ENCODE peak calls at places on chromosome 12, in ten cellular contexts. E, F, D, U, R, W, Y, X, O and Z are unnamed samples.

GRCh38 chr12:119592232-119592631 is 1.3 kb upstream of the TMEM233 start:
- DNase-seq in E (no peak), F (peak), D (no peak), U (no peak), R (no peak), W (no peak), Y (no peak), X (peak), O (no peak), Z (no peak)

GRCh38 chr12:96240656-96241055 is 46.5 kb downstream of the ELK3 start:
- DNase-seq in E (no peak), F (no peak), D (no peak), U (no peak), R (no peak), W (peak), Y (no peak), X (no peak), O (no peak), Z (no peak)

GRCh38 chr12:27057543-27057942 is 24.8 kb downstream of the C12orf71 start:
- DNase-seq in E (no peak), F (no peak), D (no peak), U (no peak), R (no peak), W (no peak), Y (no peak), X (no peak), O (no peak), Z (no peak)

GRCh38 chr12:11753151-11753501 is 103.7 kb downstream of the ETV6 start:
- DNase-seq in E (no peak), F (no peak), D (no peak), U (no peak), R (no peak), W (no peak), Y (no peak), X (no peak), O (no peak), Z (no peak)

GRCh38 chr12:1989111-1989510 is 15.1 kb downstream of the DCP1B start:
- DNase-seq in E (no peak), F (no peak), D (no peak), U (no peak), R (no peak), W (no peak), Y (no peak), X (no peak), O (no peak), Z (no peak)

GRCh38 chr12:92953747-92954146 is 24.7 kb upstream of the EEA1 start:
- DNase-seq in E (no peak), F (no peak), D (no peak), U (no peak), R (no peak), W (no peak), Y (no peak), X (no peak), O (no peak), Z (no peak)

GRCh38 chr12:26492406-26492805 is 297.0 kb downstream of the SSPN start:
- DNase-seq in E (no peak), F (no peak), D (no peak), U (no peak), R (no peak), W (no peak), Y (no peak), X (no peak), O (no peak), Z (no peak)

GRCh38 chr12:20444595-20445170 is 76.3 kb downstream of the PDE3A start:
- DNase-seq in E (no peak), F (no peak), D (no peak), U (no peak), R (no peak), W (no peak), Y (no peak), X (no peak), O (no peak), Z (no peak)

GRCh38 chr12:6118891-6119568 is 5.4 kb downstream of the VWF start:
- DNase-seq in E (no peak), F (no peak), D (no peak), U (peak), R (no peak), W (peak), Y (no peak), X (no peak), O (no peak), Z (no peak)

GRCh38 chr12:88578274-88578673 is 2.0 kb downstream of the KITLG start:
- DNase-seq in E (no peak), F (no peak), D (no peak), U (no peak), R (no peak), W (no peak), Y (no peak), X (no peak), O (peak), Z (no peak)

GRCh38 chr12:68877583-68877982 is 55.4 kb downstream of the CPM start:
- DNase-seq in E (no peak), F (no peak), D (no peak), U (no peak), R (no peak), W (no peak), Y (no peak), X (no peak), O (no peak), Z (no peak)

GRCh38 chr12:106141003-106141402 is 2.2 kb upstream of the NUAK1 start:
- DNase-seq in E (no peak), F (no peak), D (no peak), U (no peak), R (no peak), W (no peak), Y (no peak), X (no peak), O (no peak), Z (no peak)

GRCh38 chr12:115233891-115234543 is 550.0 kb upstream of the TBX3 start:
- DNase-seq in E (no peak), F (no peak), D (no peak), U (no peak), R (no peak), W (no peak), Y (no peak), X (no peak), O (no peak), Z (no peak)

GRCh38 chr12:71636704-71637115 is 26.9 kb downstream of the ZFC3H1 start:
- DNase-seq in E (no peak), F (no peak), D (peak), U (no peak), R (no peak), W (no peak), Y (peak), X (peak), O (peak), Z (peak)

GRCh38 chr12:118397693-118398440 is 21.5 kb downstream of the SUDS3 start:
- DNase-seq in E (no peak), F (no peak), D (no peak), U (no peak), R (no peak), W (no peak), Y (no peak), X (no peak), O (no peak), Z (no peak)

GRCh38 chr12:69645031-69645430 is 34.3 kb upstream of the LRRC10 start:
- DNase-seq in E (no peak), F (no peak), D (peak), U (no peak), R (no peak), W (no peak), Y (no peak), X (no peak), O (no peak), Z (no peak)

GRCh38 chr12:124496584-124496983 is 70.8 kb downstream of the NCOR2 start:
- DNase-seq in E (no peak), F (no peak), D (no peak), U (no peak), R (no peak), W (no peak), Y (no peak), X (no peak), O (no peak), Z (no peak)

GRCh38 chr12:68080577-68080976 is 79.0 kb downstream of the IFNG start:
- DNase-seq in E (no peak), F (no peak), D (no peak), U (no peak), R (no peak), W (no peak), Y (no peak), X (no peak), O (no peak), Z (no peak)

GRCh38 chr12:127174881-127175280 is 1092.1 kb upstream of the TMEM132C start:
- DNase-seq in E (no peak), F (no peak), D (no peak), U (no peak), R (no peak), W (no peak), Y (no peak), X (no peak), O (no peak), Z (no peak)

GRCh38 chr12:11797993-11798720 is 148.7 kb downstream of the ETV6 start:
- DNase-seq in E (no peak), F (no peak), D (no peak), U (no peak), R (no peak), W (no peak), Y (no peak), X (peak), O (no peak), Z (no peak)

GRCh38 chr12:537772-538171 is 78.0 kb downstream of the B4GALNT3 start:
- DNase-seq in E (no peak), F (no peak), D (no peak), U (no peak), R (no peak), W (no peak), Y (no peak), X (no peak), O (no peak), Z (no peak)

GRCh38 chr12:13195848-13196301 is 651 bp upstream of the EMP1 start:
- DNase-seq in E (no peak), F (no peak), D (peak), U (no peak), R (no peak), W (no peak), Y (no peak), X (peak), O (no peak), Z (no peak)

GRCh38 chr12:123264642-123265041 is 7.0 kb downstream of the CDK2AP1 start:
- DNase-seq in E (no peak), F (no peak), D (no peak), U (no peak), R (no peak), W (no peak), Y (no peak), X (no peak), O (peak), Z (no peak)

GRCh38 chr12:60487284-60487683 is 891.5 kb downstream of the SLC16A7 start:
- DNase-seq in E (no peak), F (no peak), D (no peak), U (no peak), R (no peak), W (no peak), Y (no peak), X (no peak), O (no peak), Z (no peak)

GRCh38 chr12:3636328-3636727 is 116.6 kb downstream of the CRACR2A start:
- DNase-seq in E (no peak), F (no peak), D (no peak), U (no peak), R (no peak), W (no peak), Y (no peak), X (no peak), O (no peak), Z (no peak)

GRCh38 chr12:25337916-25338315 is 87.2 kb upstream of the KRAS start:
- DNase-seq in E (no peak), F (no peak), D (no peak), U (no peak), R (no peak), W (no peak), Y (no peak), X (no peak), O (no peak), Z (no peak)

GRCh38 chr12:78398750-78399149 is 465.8 kb upstream of the SYT1 start:
- DNase-seq in E (no peak), F (no peak), D (no peak), U (no peak), R (no peak), W (no peak), Y (no peak), X (no peak), O (no peak), Z (no peak)

GRCh38 chr12:101040936-101041335 is 169.1 kb downstream of the SLC5A8 start:
- DNase-seq in E (no peak), F (no peak), D (no peak), U (no peak), R (no peak), W (no peak), Y (no peak), X (peak), O (no peak), Z (no peak)

GRCh38 chr12:97022831-97023230 is 115.8 kb downstream of the NEDD1 start:
- DNase-seq in E (no peak), F (no peak), D (no peak), U (no peak), R (no peak), W (no peak), Y (no peak), X (no peak), O (no peak), Z (no peak)

GRCh38 chr12:90677552-90677951 is 277.4 kb downstream of the CCER1 start:
- DNase-seq in E (no peak), F (no peak), D (no peak), U (no peak), R (no peak), W (no peak), Y (no peak), X (no peak), O (no peak), Z (no peak)

GRCh38 chr12:43551271-43551970 is 582 bp downstream of the ADAMTS20 start:
- DNase-seq in E (no peak), F (no peak), D (peak), U (peak), R (no peak), W (peak), Y (no peak), X (no peak), O (no peak), Z (no peak)

GRCh38 chr12:46744256-46744655 is 81.5 kb downstream of the SLC38A4 start:
- DNase-seq in E (no peak), F (no peak), D (no peak), U (no peak), R (no peak), W (no peak), Y (no peak), X (no peak), O (no peak), Z (no peak)

GRCh38 chr12:45431153-45431552 is 215.3 kb downstream of the ANO6 start:
- DNase-seq in E (no peak), F (no peak), D (no peak), U (no peak), R (no peak), W (no peak), Y (no peak), X (peak), O (no peak), Z (no peak)

GRCh38 chr12:46506961-46507360 is 134.4 kb upstream of the SLC38A2 start:
- DNase-seq in E (no peak), F (no peak), D (no peak), U (no peak), R (no peak), W (no peak), Y (no peak), X (no peak), O (no peak), Z (no peak)

GRCh38 chr12:47017901-47018479 is 61.4 kb upstream of the PCED1B start:
- DNase-seq in E (no peak), F (no peak), D (no peak), U (no peak), R (no peak), W (no peak), Y (no peak), X (no peak), O (no peak), Z (peak)

GRCh38 chr12:59077153-59077930 is 157.0 kb upstream of the LRIG3 start:
- DNase-seq in E (no peak), F (no peak), D (peak), U (no peak), R (no peak), W (no peak), Y (no peak), X (peak), O (no peak), Z (no peak)
- H3K27ac ChIP-seq in E (no peak), F (no peak), D (no peak), U (peak), R (no peak), W (no peak), Y (no peak), X (no peak), O (no peak), Z (peak)

GRCh38 chr12:108838194-108839010 is 19.0 kb downstream of the SSH1 start:
- DNase-seq in E (peak), F (peak), D (peak), U (no peak), R (peak), W (peak), Y (peak), X (peak), O (peak), Z (peak)
- H3K4me3 ChIP-seq in E (no peak), F (no peak), D (no peak), U (no peak), R (no peak), W (no peak), Y (peak), X (no peak), O (no peak), Z (no peak)

GRCh38 chr12:53706080-53706479 is 21.2 kb downstream of the CALCOCO1 start:
- DNase-seq in E (no peak), F (no peak), D (no peak), U (no peak), R (no peak), W (no peak), Y (no peak), X (no peak), O (no peak), Z (no peak)
- TF ChIP-seq CTCF in E (no peak), F (no peak), D (no peak), U (no peak), R (no peak), W (no peak), Y (no peak), X (no peak), O (no peak), Z (no peak)

GRCh38 chr12:91704446-91704845 is 441.2 kb downstream of the BTG1 start:
- DNase-seq in E (no peak), F (no peak), D (peak), U (no peak), R (no peak), W (no peak), Y (peak), X (peak), O (no peak), Z (no peak)

GRCh38 chr12:91703884-91704283 is 441.8 kb downstream of the BTG1 start:
- DNase-seq in E (no peak), F (no peak), D (no peak), U (no peak), R (no peak), W (no peak), Y (no peak), X (no peak), O (no peak), Z (no peak)
- H3K27ac ChIP-seq in E (no peak), F (no peak), D (no peak), U (no peak), R (no peak), W (no peak), Y (no peak), X (no peak), O (no peak), Z (no peak)

GRCh38 chr12:117360222-117360550 is 1.2 kb downstream of the NOS1 start:
- DNase-seq in E (no peak), F (no peak), D (no peak), U (no peak), R (no peak), W (no peak), Y (no peak), X (no peak), O (no peak), Z (no peak)
- H3K4me3 ChIP-seq in E (peak), F (no peak), D (no peak), U (peak), R (peak), W (no peak), Y (no peak), X (peak), O (no peak), Z (peak)

DNA sequence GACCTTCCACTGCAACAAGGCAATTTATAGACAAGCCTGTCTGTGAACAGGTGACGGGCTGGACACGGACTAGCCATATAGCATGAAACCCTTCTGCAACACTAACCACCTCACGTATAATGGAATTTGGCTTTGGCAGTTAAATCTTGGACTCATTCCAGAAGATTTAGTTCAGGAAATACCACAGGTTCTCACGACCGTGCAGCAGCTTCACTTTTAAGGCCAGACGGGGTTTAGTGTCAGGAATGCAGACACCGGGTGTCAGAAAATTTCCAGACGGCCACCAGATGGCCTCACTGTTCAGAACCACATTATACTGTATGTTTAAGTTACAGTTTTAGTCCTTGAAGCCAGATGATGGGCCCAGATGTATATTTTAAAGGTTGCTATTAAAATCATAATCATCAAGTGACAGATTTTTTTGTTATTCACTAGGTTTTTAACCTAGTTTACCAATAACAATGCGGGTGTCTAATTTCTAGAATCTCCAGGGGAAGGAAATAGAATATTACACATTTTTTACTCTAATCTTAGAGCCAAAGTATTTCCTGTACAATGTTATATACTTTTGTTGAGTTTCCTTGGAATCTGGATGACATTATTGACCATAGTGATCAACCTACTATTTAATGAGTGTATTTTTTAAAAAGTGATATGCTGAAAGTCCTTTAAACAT is 90.5 kb upstream of the TMPO start:
- DNase-seq in E (peak), F (peak), D (peak), U (no peak), R (no peak), W (no peak), Y (peak), X (peak), O (peak), Z (peak)
- TF ChIP-seq CTCF in E (peak), F (peak), D (peak), U (peak), R (peak), W (peak), Y (peak), X (peak), O (peak), Z (peak)

DNA sequence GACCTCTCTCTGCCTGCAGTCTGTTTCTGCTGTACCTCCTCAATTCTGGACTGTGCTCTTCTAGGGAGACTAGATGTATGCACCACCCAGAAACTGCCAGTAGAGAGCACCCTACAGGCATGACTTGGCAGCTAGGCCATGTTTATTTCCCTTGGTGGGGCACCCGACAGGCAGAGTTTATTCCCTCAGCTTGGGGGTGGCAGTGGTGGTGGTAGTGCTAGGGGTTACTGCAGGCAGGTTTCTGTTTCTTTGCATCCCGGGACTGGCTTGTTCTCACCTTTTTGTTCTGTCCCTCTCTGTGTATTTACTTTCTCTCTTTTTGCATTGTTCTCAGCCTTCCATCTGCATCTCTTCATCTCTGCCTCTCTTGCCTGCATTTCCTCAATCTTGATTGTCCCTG is 13.6 kb downstream of the PRPF40B start:
- DNase-seq in E (no peak), F (no peak), D (peak), U (no peak), R (no peak), W (no peak), Y (peak), X (peak), O (peak), Z (no peak)
- H3K27ac ChIP-seq in E (no peak), F (peak), D (no peak), U (no peak), R (no peak), W (peak), Y (peak), X (peak), O (peak), Z (no peak)